ENCODE peak calls at places on chromosomes 5 and 9, in nine cellular contexts. I is AG04450; J is iPS DF 6.9; C is foreskin fibroblast; K is cerebellar nuclear complex; D is hypothalamus; W is T1000; M is effector memory CD8-positive, alpha-beta T cell; V is GM12865. A is an unnamed sample.

GRCh38 chr5:93960044-93960443 is 218.6 kb upstream of the POU5F2 start:
- DNase-seq in I (no peak), J (no peak), C (no peak), K (no peak), D (no peak), W (no peak), M (no peak), V (no peak), A (no peak)

GRCh38 chr9:20591223-20591622 is 31.1 kb downstream of the MLLT3 start:
- DNase-seq in I (no peak), J (no peak), C (peak; percentile 39), K (no peak), D (no peak), W (no peak), M (no peak), V (no peak), A (no peak)

GRCh38 chr9:13109781-13110180 is 169.7 kb downstream of the MPDZ start:
- DNase-seq in I (no peak), J (no peak), C (no peak), K (no peak), D (no peak), W (no peak), M (no peak), V (no peak), A (no peak)

GRCh38 chr9:94553029-94553938 is 1.6 kb upstream of the PCAT7 start:
- DNase-seq in I (no peak), J (no peak), C (no peak), K (no peak), D (no peak), W (no peak), M (no peak), V (no peak), A (no peak)

GRCh38 chr9:84478996-84479395 is 138.4 kb upstream of the SLC28A3 start:
- DNase-seq in I (no peak), J (no peak), C (no peak), K (no peak), D (no peak), W (no peak), M (no peak), V (no peak), A (no peak)

GRCh38 chr5:94698189-94698588 is 79.7 kb downstream of the SLF1 start:
- DNase-seq in I (no peak), J (no peak), C (no peak), K (no peak), D (no peak), W (no peak), M (no peak), V (no peak), A (no peak)

GRCh38 chr5:122785294-122785693 is 10.4 kb downstream of the SNX2 start:
- DNase-seq in I (no peak), J (no peak), C (no peak), K (no peak), D (no peak), W (no peak), M (no peak), V (no peak), A (no peak)

GRCh38 chr9:134492721-134493470 is 148.7 kb upstream of the COL5A1 start:
- DNase-seq in I (no peak), J (no peak), C (no peak), K (no peak), D (no peak), W (no peak), M (no peak), V (no peak), A (peak; percentile 35)

GRCh38 chr5:163347671-163348070 is 89.7 kb upstream of the CCNG1 start:
- DNase-seq in I (peak; percentile 8), J (peak; percentile 57), C (peak; percentile 63), K (peak; percentile 8), D (peak; percentile 54), W (no peak), M (peak; percentile 30), V (peak; percentile 76), A (no peak)

GRCh38 chr5:124849774-124850173 is 103.3 kb upstream of the ZNF608 start:
- DNase-seq in I (no peak), J (no peak), C (no peak), K (no peak), D (no peak), W (no peak), M (no peak), V (no peak), A (no peak)

GRCh38 chr9:87678650-87679355 is 47.1 kb upstream of the CTSL start:
- DNase-seq in I (peak; percentile 50), J (peak; percentile 68), C (peak; percentile 91), K (no peak), D (peak; percentile 61), W (peak; percentile 46), M (no peak), V (peak; percentile 57), A (no peak)

GRCh38 chr9:2876726-2877125 is 32.8 kb upstream of the PUM3 start:
- DNase-seq in I (no peak), J (no peak), C (no peak), K (peak; percentile 92), D (no peak), W (no peak), M (no peak), V (no peak), A (no peak)

GRCh38 chr5:57777174-57777581 is 294.6 kb upstream of the ACTBL2 start:
- DNase-seq in I (no peak), J (no peak), C (peak; percentile 15), K (no peak), D (no peak), W (no peak), M (no peak), V (no peak), A (no peak)

GRCh38 chr9:35605336-35606137 is 475 bp downstream of the TESK1 start:
- DNase-seq in I (no peak), J (no peak), C (peak; percentile 35), K (no peak), D (peak; percentile 67), W (no peak), M (no peak), V (peak; percentile 44), A (peak; percentile 88)

GRCh38 chr9:128124873-128125574 is 2.5 kb downstream of the PTGES2 start:
- DNase-seq in I (peak; percentile 15), J (peak; percentile 54), C (peak; percentile 74), K (peak; percentile 20), D (peak; percentile 49), W (no peak), M (no peak), V (peak; percentile 80), A (peak; percentile 73)

GRCh38 chr5:56737002-56737621 is 78.2 kb upstream of the MAP3K1 start:
- DNase-seq in I (no peak), J (no peak), C (peak; percentile 65), K (no peak), D (no peak), W (no peak), M (no peak), V (no peak), A (no peak)

GRCh38 chr5:82338731-82339130 is 60.6 kb upstream of the RPS23 start:
- DNase-seq in I (no peak), J (no peak), C (no peak), K (no peak), D (no peak), W (no peak), M (no peak), V (no peak), A (no peak)

GRCh38 chr5:54259090-54259489 is 51.3 kb downstream of the ARL15 start:
- DNase-seq in I (no peak), J (no peak), C (peak; percentile 70), K (no peak), D (no peak), W (no peak), M (no peak), V (no peak), A (no peak)